ENCODE peak calls at places on chromosomes 11 and 22, in seven cellular contexts. D is left lung; P is CD4-positive, alpha-beta T cell; A is fibroblast of lung; Y is GM23248; R is colonic mucosa; M is adipocyte. W is an unnamed sample.

GRCh38 chr11:46528445-46529085 is 65.3 kb downstream of the AMBRA1 start:
- DNase-seq in M (no peak), Y (no peak), D (no peak), R (no peak), P (no peak), A (no peak), W (no peak)

GRCh38 chr22:19121631-19122142 is 525 bp downstream of the DGCR2 start:
- DNase-seq in A (peak; percentile 44), D (peak; percentile 62), Y (peak; percentile 68), R (peak; percentile 59), M (peak; percentile 72), P (no peak), W (peak; percentile 83)

GRCh38 chr22:23075050-23075449 is 4.7 kb downstream of the GNAZ start:
- DNase-seq in A (no peak), Y (no peak), R (no peak), M (no peak), P (no peak), D (no peak), W (no peak)

GRCh38 chr11:13868710-13869403 is 93.7 kb upstream of the SPON1 start:
- DNase-seq in Y (no peak), R (no peak), M (no peak), P (peak; percentile 2), D (no peak), A (no peak), W (no peak)

GRCh38 chr11:64665381-64665780 is 57.6 kb downstream of the NRXN2 start:
- DNase-seq in P (no peak), D (no peak), M (no peak), Y (no peak), R (no peak), A (no peak), W (no peak)

GRCh38 chr11:115170133-115170815 is 333.9 kb downstream of the CADM1 start:
- DNase-seq in M (peak; percentile 56), Y (peak; percentile 47), A (no peak), P (no peak), R (peak; percentile 47), D (no peak), W (no peak)

GRCh38 chr22:42724062-42724461 is 3.4 kb upstream of the A4GALT start:
- DNase-seq in M (no peak), Y (no peak), A (no peak), P (no peak), R (no peak), D (no peak), W (no peak)

GRCh38 chr11:76703707-76704106 is 33.2 kb upstream of the LRRC32 start:
- DNase-seq in A (no peak), P (no peak), Y (no peak), R (no peak), D (no peak), M (no peak), W (no peak)

GRCh38 chr22:47192106-47192650 is 429.7 kb downstream of the TBC1D22A start:
- DNase-seq in D (no peak), P (no peak), M (no peak), R (peak; percentile 26), Y (no peak), A (no peak), W (peak; percentile 8)

DNA sequence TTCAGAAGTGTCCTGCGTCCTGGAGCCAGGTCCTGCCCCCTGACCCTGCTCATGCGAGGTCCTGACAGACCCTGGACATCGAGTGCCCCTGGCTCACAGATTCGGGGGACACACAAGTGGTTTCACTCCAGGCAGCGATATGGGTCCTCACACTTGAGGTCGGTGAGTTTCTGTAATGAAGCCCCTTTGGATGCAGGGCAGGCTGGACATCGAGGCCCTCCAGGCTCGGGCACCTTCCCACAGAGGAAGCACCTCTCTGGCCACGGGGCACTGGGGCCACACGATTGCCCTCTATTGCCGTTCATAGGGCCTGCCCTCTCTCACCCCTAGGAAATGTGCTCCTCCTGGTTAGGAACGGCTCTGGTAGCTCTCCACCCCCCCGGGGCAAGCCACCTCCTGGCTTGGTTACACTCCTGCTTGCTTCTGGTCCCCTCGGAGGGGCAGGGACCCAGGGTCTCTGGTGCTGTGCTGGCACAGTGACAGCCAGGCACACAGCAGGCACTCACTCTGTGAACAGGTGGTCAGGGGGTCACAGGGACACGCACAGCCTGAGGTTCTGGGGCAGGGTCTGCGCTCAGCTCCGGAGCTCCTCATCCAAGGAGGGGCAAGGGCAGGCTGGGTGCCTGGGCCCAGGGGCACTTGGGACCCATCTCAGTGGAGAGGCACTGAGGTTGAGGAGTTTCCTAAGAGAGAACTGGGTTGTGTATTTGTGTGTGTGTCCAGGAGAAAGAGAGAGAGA is 907.7 kb downstream of the BRD1 start:
- DNase-seq in P (no peak), A (no peak), Y (no peak), D (no peak), R (no peak), M (no peak), W (no peak)
- H3K27me3 ChIP-seq in P (peaks cover 33% of the 10 kb centered on the region), A (no peaks in the 10 kb centered on the region), Y (no peaks in the 10 kb centered on the region), D (peaks cover 39% of the 10 kb centered on the region), R (no peaks in the 10 kb centered on the region), M (peaks cover 19% of the 10 kb centered on the region), W (no peaks in the 10 kb centered on the region)

GRCh38 chr11:68052137-68052873 is 13.5 kb downstream of the TCIRG1 start:
- DNase-seq in P (no peak), D (no peak), A (no peak), R (no peak), Y (no peak), M (no peak), W (no peak)

GRCh38 chr11:68053981-68054812 is 15.4 kb downstream of the TCIRG1 start:
- DNase-seq in M (no peak), A (no peak), R (no peak), D (no peak), Y (no peak), P (no peak), W (peak; percentile 30)

GRCh38 chr11:68053117-68053516 is 14.3 kb downstream of the TCIRG1 start:
- DNase-seq in D (no peak), A (no peak), Y (no peak), P (no peak), R (no peak), M (no peak), W (no peak)

GRCh38 chr11:68057807-68058206 is 19.0 kb downstream of the TCIRG1 start:
- DNase-seq in R (no peak), A (no peak), Y (no peak), P (no peak), D (no peak), M (no peak), W (no peak)

GRCh38 chr11:68056317-68057285 is 17.8 kb downstream of the TCIRG1 start:
- DNase-seq in Y (no peak), D (no peak), M (no peak), P (no peak), R (no peak), A (no peak), W (no peak)
- H3K27me3 ChIP-seq in Y (no peaks in the 10 kb centered on the region), D (no peaks in the 10 kb centered on the region), M (no peaks in the 10 kb centered on the region), P (no peaks in the 10 kb centered on the region), R (no peaks in the 10 kb centered on the region), A (no peaks in the 10 kb centered on the region), W (no peaks in the 10 kb centered on the region)

GRCh38 chr11:126476256-126476970 is 120.9 kb downstream of the ST3GAL4 start:
- DNase-seq in A (no peak), Y (no peak), R (no peak), D (no peak), P (no peak), M (no peak), W (no peak)
- H3K27me3 ChIP-seq in A (no peaks in the 10 kb centered on the region), Y (no peaks in the 10 kb centered on the region), R (no peaks in the 10 kb centered on the region), D (no peaks in the 10 kb centered on the region), P (no peaks in the 10 kb centered on the region), M (no peaks in the 10 kb centered on the region), W (no peaks in the 10 kb centered on the region)

GRCh38 chr22:37109242-37109917 is at the start of gene TMPRSS6:
- DNase-seq in R (no peak), Y (no peak), M (no peak), A (no peak), P (no peak), D (no peak), W (no peak)
- H3K27me3 ChIP-seq in R (no peaks in the 10 kb centered on the region), Y (peaks cover 39% of the 10 kb centered on the region), M (peaks cover 64% of the 10 kb centered on the region), A (peaks cover 13% of the 10 kb centered on the region), P (no peaks in the 10 kb centered on the region), D (peaks cover 22% of the 10 kb centered on the region), W (no peaks in the 10 kb centered on the region)

DNA sequence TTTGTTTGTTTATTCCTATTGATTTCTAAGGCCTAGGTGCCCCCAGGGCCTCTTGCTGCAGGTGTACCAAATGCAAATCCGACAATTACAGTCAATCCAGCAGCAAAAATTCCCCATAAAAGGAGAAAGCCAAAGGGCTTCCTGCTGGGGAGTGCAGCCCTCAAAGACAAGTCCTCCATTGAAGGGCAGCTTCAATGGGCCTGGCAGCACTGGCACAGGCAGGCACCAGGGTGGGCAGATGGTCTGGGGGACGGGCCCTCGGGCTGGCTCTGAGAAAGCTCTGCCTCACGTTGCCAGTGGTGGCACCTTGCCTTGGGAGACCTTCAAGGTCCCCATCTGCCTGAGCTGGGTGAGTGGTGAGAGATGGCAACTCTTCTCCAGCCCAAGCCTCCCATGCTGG is 128.0 kb downstream of the DSCAML1 start:
- DNase-seq in A (no peak), Y (no peak), M (no peak), D (no peak), P (no peak), R (no peak), W (no peak)
- H3K27me3 ChIP-seq in A (no peaks in the 10 kb centered on the region), Y (peaks cover 5% of the 10 kb centered on the region), M (peaks cover 74% of the 10 kb centered on the region), D (peaks cover 2% of the 10 kb centered on the region), P (peaks cover 3% of the 10 kb centered on the region), R (no peaks in the 10 kb centered on the region), W (no peaks in the 10 kb centered on the region)

GRCh38 chr22:45584621-45585436 is 82.1 kb downstream of the FBLN1 start:
- DNase-seq in P (no peak), D (no peak), R (no peak), M (no peak), Y (no peak), A (peak; percentile 37), W (no peak)
- H3K27me3 ChIP-seq in P (no peaks in the 10 kb centered on the region), D (peaks cover 12% of the 10 kb centered on the region), R (no peaks in the 10 kb centered on the region), M (no peaks in the 10 kb centered on the region), Y (no peaks in the 10 kb centered on the region), A (no peaks in the 10 kb centered on the region), W (no peaks in the 10 kb centered on the region)

GRCh38 chr11:59264736-59265135 is 52.0 kb upstream of the MPEG1 start:
- DNase-seq in M (no peak), R (no peak), Y (no peak), A (no peak), P (no peak), D (no peak), W (no peak)
- H3K27me3 ChIP-seq in M (peaks cover 6% of the 10 kb centered on the region), R (no peaks in the 10 kb centered on the region), Y (no peaks in the 10 kb centered on the region), A (no peaks in the 10 kb centered on the region), P (no peaks in the 10 kb centered on the region), D (no peaks in the 10 kb centered on the region), W (no peaks in the 10 kb centered on the region)

DNA sequence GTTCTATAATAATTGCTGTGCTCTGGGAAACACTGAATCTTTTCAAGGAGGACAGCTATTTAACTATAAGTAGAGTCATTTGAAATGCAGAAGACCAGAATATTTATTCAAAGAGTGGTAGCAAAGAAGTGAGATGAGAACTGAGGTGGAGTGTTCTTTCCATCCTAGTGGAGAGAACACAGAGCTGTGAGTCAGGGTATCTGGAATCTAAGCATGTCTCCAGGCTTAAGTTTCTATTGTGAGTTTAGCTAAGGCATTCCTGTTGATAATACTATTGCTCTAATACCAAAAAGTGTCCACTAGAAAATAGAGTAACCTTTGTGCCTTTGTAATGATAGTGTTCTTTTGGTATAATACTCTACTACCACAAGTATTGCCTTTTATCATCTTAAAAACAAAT is 32.4 kb downstream of the JAM3 start:
- DNase-seq in P (no peak), Y (peak; percentile 63), M (peak; percentile 74), R (no peak), D (no peak), A (peak; percentile 52), W (no peak)
- H3K27me3 ChIP-seq in P (no peaks in the 10 kb centered on the region), Y (no peaks in the 10 kb centered on the region), M (no peaks in the 10 kb centered on the region), R (no peaks in the 10 kb centered on the region), D (no peaks in the 10 kb centered on the region), A (no peaks in the 10 kb centered on the region), W (no peaks in the 10 kb centered on the region)